ENCODE peak calls at places on chromosomes 5 and 9, in six cellular contexts. U is mammary epithelial cell; M is fibroblast of the aortic adventitia; S is ecto neural progenitor cell; O is activated CD8-positive, alpha-beta memory T cell treated with anti-CD3 and anti-CD28 coated beads for 24 hours; Y is GM18507. P is an unnamed sample.

GRCh38 chr9:15618540-15619331 is 65.9 kb downstream of the CCDC171 start:
- DNase-seq in U (no peak), O (no peak), M (no peak), Y (no peak), S (no peak), P (no peak)

GRCh38 chr9:82088591-82088990 is 100.0 kb downstream of the SPATA31D1 start:
- DNase-seq in S (no peak), U (no peak), M (no peak), O (no peak), Y (no peak), P (no peak)

GRCh38 chr5:160188151-160188967 is 40.9 kb upstream of the FABP6 start:
- DNase-seq in S (peak; percentile 71), U (no peak), O (no peak), M (peak; percentile 96), Y (no peak), P (peak; percentile 87)

GRCh38 chr5:60007724-60008123 is 114.2 kb upstream of the PDE4D start:
- DNase-seq in S (no peak), Y (no peak), O (no peak), U (no peak), M (no peak), P (no peak)

GRCh38 chr5:87020099-87020934 is 247.4 kb upstream of the RASA1 start:
- DNase-seq in U (peak; percentile 13), Y (no peak), M (peak; percentile 12), O (peak; percentile 57), S (peak; percentile 60), P (peak; percentile 49)

GRCh38 chr5:80978772-80979317 is 18.7 kb downstream of the RASGRF2 start:
- DNase-seq in U (no peak), S (no peak), O (no peak), Y (no peak), M (no peak), P (no peak)

GRCh38 chr5:109350537-109351270 is 59.1 kb downstream of the PJA2 start:
- DNase-seq in S (no peak), Y (no peak), M (peak; percentile 46), U (no peak), O (no peak), P (no peak)

GRCh38 chr5:38556599-38557308 is at the start of gene LIFR:
- DNase-seq in M (peak; percentile 76), S (peak; percentile 89), O (peak; percentile 73), Y (no peak), U (peak; percentile 79), P (peak; percentile 73)

GRCh38 chr9:129093602-129094386 is 12.9 kb downstream of the DOLPP1 start:
- DNase-seq in S (no peak), M (no peak), Y (no peak), U (no peak), O (no peak), P (no peak)

GRCh38 chr9:96245399-96245798 is 56.6 kb downstream of the HSD17B3 start:
- DNase-seq in U (no peak), S (no peak), Y (no peak), M (no peak), O (no peak), P (no peak)

GRCh38 chr9:18379073-18379811 is 94.7 kb upstream of the ADAMTSL1 start:
- DNase-seq in U (peak; percentile 87), Y (no peak), S (no peak), O (no peak), M (peak; percentile 77), P (peak; percentile 70)

GRCh38 chr9:70480405-70480980 is 66.0 kb upstream of the KLF9 start:
- DNase-seq in O (no peak), Y (no peak), U (peak; percentile 49), S (no peak), M (peak; percentile 82), P (no peak)

GRCh38 chr5:80318212-80318611 is 1.6 kb upstream of the SPZ1 start:
- DNase-seq in S (no peak), Y (no peak), U (no peak), M (peak; percentile 33), O (no peak), P (no peak)

GRCh38 chr5:173233347-173234128 is 1.5 kb downstream of the NKX2-5 start:
- DNase-seq in Y (no peak), O (peak; percentile 52), M (no peak), S (peak; percentile 54), U (no peak), P (no peak)

GRCh38 chr9:104927216-104927911 is 591 bp downstream of the ABCA1 start:
- DNase-seq in U (peak; percentile 52), M (peak; percentile 58), O (peak; percentile 73), S (peak; percentile 69), Y (no peak), P (peak; percentile 68)

GRCh38 chr5:77791356-77791755 is 15.2 kb upstream of the TBCA start:
- DNase-seq in U (no peak), S (no peak), Y (no peak), O (no peak), M (no peak), P (no peak)

GRCh38 chr9:69207503-69207902 is 33.4 kb downstream of the TJP2 start:
- DNase-seq in S (no peak), U (no peak), M (no peak), Y (no peak), O (no peak), P (no peak)

GRCh38 chr5:100872409-100873190 is 30.5 kb downstream of the ST8SIA4 start:
- DNase-seq in M (no peak), O (no peak), S (no peak), Y (no peak), U (no peak), P (no peak)

GRCh38 chr5:78025540-78025939 is 249.4 kb upstream of the TBCA start:
- DNase-seq in M (no peak), Y (no peak), S (no peak), U (peak; percentile 3), O (no peak), P (no peak)

GRCh38 chr9:115192280-115192679 is 74.3 kb upstream of the TNC start:
- DNase-seq in U (no peak), S (no peak), Y (no peak), O (no peak), M (no peak), P (no peak)

GRCh38 chr9:21777701-21778100 is 24.7 kb upstream of the MTAP start:
- DNase-seq in O (no peak), U (peak; percentile 61), M (peak; percentile 88), Y (no peak), S (no peak), P (peak; percentile 63)

GRCh38 chr5:68450245-68450852 is 234.8 kb downstream of the PIK3R1 start:
- DNase-seq in U (peak; percentile 73), S (no peak), O (no peak), Y (no peak), M (peak; percentile 31), P (no peak)

GRCh38 chr9:126915281-126915816 is 767 bp downstream of the RALGPS1 start:
- DNase-seq in M (no peak), Y (peak; percentile 14), O (peak; percentile 59), U (peak; percentile 18), S (peak; percentile 71), P (no peak)

GRCh38 chr5:128254789-128255188 is 171.2 kb downstream of the SLC12A2 start:
- DNase-seq in S (no peak), O (no peak), Y (no peak), U (peak; percentile 9), M (peak; percentile 27), P (no peak)

GRCh38 chr9:93963969-93964368 is 8.8 kb upstream of the BARX1 start:
- DNase-seq in S (peak; percentile 34), M (no peak), U (no peak), O (peak; percentile 42), Y (no peak), P (no peak)

GRCh38 chr5:179870403-179870903 is 11.8 kb upstream of the MRNIP start:
- DNase-seq in M (peak; percentile 21), O (no peak), U (no peak), Y (no peak), S (peak; percentile 76), P (no peak)

GRCh38 chr5:127645300-127645726 is 3.6 kb upstream of the CTXN3 start:
- DNase-seq in Y (no peak), S (no peak), O (no peak), U (no peak), M (no peak), P (no peak)

GRCh38 chr9:21813575-21814473 is 11.4 kb downstream of the MTAP start:
- DNase-seq in U (peak; percentile 73), M (peak; percentile 94), Y (no peak), O (no peak), S (no peak), P (peak; percentile 78)

GRCh38 chr5:140136624-140137023 is 10.9 kb downstream of the IGIP start:
- DNase-seq in S (no peak), U (no peak), Y (no peak), M (no peak), O (no peak), P (no peak)